ENCODE peak calls at places on chromosomes 16 and 17, in six cellular contexts. One of them, this sample, is unnamed.

GRCh38 chr16:4682616-4683254 is 10.6 kb upstream of the NUDT16L1 start:
- DNase-seq in A549: no peak
- DNase-seq in BJ: no peak
- DNase-seq in CD4-positive, alpha-beta memory T cell: no peak
- DNase-seq in AG04450: no peak
- DNase-seq in fibroblast of villous mesenchyme: peak
- DNase-seq in this sample: no peak

GRCh38 chr17:6079155-6079554 is 9.0 kb downstream of the WSCD1 start:
- DNase-seq in A549: no peak
- DNase-seq in BJ: no peak
- DNase-seq in CD4-positive, alpha-beta memory T cell: no peak
- DNase-seq in AG04450: no peak
- DNase-seq in fibroblast of villous mesenchyme: no peak
- DNase-seq in this sample: no peak

GRCh38 chr16:85649978-85650863 is 37.1 kb downstream of the GSE1 start:
- DNase-seq in A549: no peak
- DNase-seq in BJ: no peak
- DNase-seq in CD4-positive, alpha-beta memory T cell: no peak
- DNase-seq in AG04450: no peak
- DNase-seq in fibroblast of villous mesenchyme: no peak
- DNase-seq in this sample: no peak

GRCh38 chr17:2190014-2190413 is 113.6 kb downstream of the SMG6 start:
- DNase-seq in A549: no peak
- DNase-seq in BJ: no peak
- DNase-seq in CD4-positive, alpha-beta memory T cell: no peak
- DNase-seq in AG04450: no peak
- DNase-seq in fibroblast of villous mesenchyme: peak
- DNase-seq in this sample: no peak

GRCh38 chr17:37713028-37713431 is 31.8 kb downstream of the HNF1B start:
- DNase-seq in A549: no peak
- DNase-seq in BJ: no peak
- DNase-seq in CD4-positive, alpha-beta memory T cell: no peak
- DNase-seq in AG04450: no peak
- DNase-seq in fibroblast of villous mesenchyme: no peak
- DNase-seq in this sample: no peak

GRCh38 chr17:80720624-80721577 is 176.3 kb downstream of the RPTOR start:
- DNase-seq in A549: peak
- DNase-seq in BJ: no peak
- DNase-seq in CD4-positive, alpha-beta memory T cell: peak
- DNase-seq in AG04450: no peak
- DNase-seq in fibroblast of villous mesenchyme: peak
- DNase-seq in this sample: peak

GRCh38 chr17:2057130-2057713 is 2.3 kb downstream of the HIC1 start:
- DNase-seq in A549: no peak
- DNase-seq in BJ: no peak
- DNase-seq in CD4-positive, alpha-beta memory T cell: no peak
- DNase-seq in AG04450: no peak
- DNase-seq in fibroblast of villous mesenchyme: no peak
- DNase-seq in this sample: no peak

GRCh38 chr17:57293077-57293476 is 36.8 kb downstream of the MSI2 start:
- DNase-seq in A549: no peak
- DNase-seq in BJ: no peak
- DNase-seq in CD4-positive, alpha-beta memory T cell: no peak
- DNase-seq in AG04450: no peak
- DNase-seq in fibroblast of villous mesenchyme: no peak
- DNase-seq in this sample: no peak

GRCh38 chr17:79002796-79003593 is 6.6 kb downstream of the CANT1 start:
- DNase-seq in A549: no peak
- DNase-seq in BJ: no peak
- DNase-seq in CD4-positive, alpha-beta memory T cell: no peak
- DNase-seq in AG04450: no peak
- DNase-seq in fibroblast of villous mesenchyme: no peak
- DNase-seq in this sample: no peak

GRCh38 chr16:57479422-57480126 is 6.7 kb downstream of the DOK4 start:
- DNase-seq in A549: no peak
- DNase-seq in BJ: no peak
- DNase-seq in CD4-positive, alpha-beta memory T cell: no peak
- DNase-seq in AG04450: no peak
- DNase-seq in fibroblast of villous mesenchyme: peak
- DNase-seq in this sample: no peak

GRCh38 chr16:79099701-79100100 is 500.8 kb downstream of the MAF start:
- DNase-seq in A549: no peak
- DNase-seq in BJ: no peak
- DNase-seq in CD4-positive, alpha-beta memory T cell: no peak
- DNase-seq in AG04450: no peak
- DNase-seq in fibroblast of villous mesenchyme: no peak
- DNase-seq in this sample: no peak

GRCh38 chr17:80414508-80414802 is 512 bp upstream of the ENDOV start:
- DNase-seq in A549: no peak
- DNase-seq in BJ: no peak
- DNase-seq in CD4-positive, alpha-beta memory T cell: no peak
- DNase-seq in AG04450: no peak
- DNase-seq in fibroblast of villous mesenchyme: no peak
- DNase-seq in this sample: no peak

GRCh38 chr17:75812096-75813001 is 27.7 kb downstream of the UNK start:
- DNase-seq in A549: no peak
- DNase-seq in BJ: no peak
- DNase-seq in CD4-positive, alpha-beta memory T cell: no peak
- DNase-seq in AG04450: no peak
- DNase-seq in fibroblast of villous mesenchyme: no peak
- DNase-seq in this sample: no peak

GRCh38 chr17:19470529-19471261 is 59.7 kb downstream of the RNF112 start:
- DNase-seq in A549: no peak
- DNase-seq in BJ: peak
- DNase-seq in CD4-positive, alpha-beta memory T cell: no peak
- DNase-seq in AG04450: peak
- DNase-seq in fibroblast of villous mesenchyme: peak
- DNase-seq in this sample: no peak

GRCh38 chr16:11583889-11584565 is 2.7 kb downstream of the LITAF start:
- DNase-seq in A549: no peak
- DNase-seq in BJ: no peak
- DNase-seq in CD4-positive, alpha-beta memory T cell: no peak
- DNase-seq in AG04450: no peak
- DNase-seq in fibroblast of villous mesenchyme: no peak
- DNase-seq in this sample: no peak

GRCh38 chr17:35119370-35120185 is at the start of gene RAD51D:
- DNase-seq in A549: peak
- DNase-seq in BJ: no peak
- DNase-seq in CD4-positive, alpha-beta memory T cell: peak
- DNase-seq in AG04450: peak
- DNase-seq in fibroblast of villous mesenchyme: peak
- DNase-seq in this sample: peak

GRCh38 chr16:3295783-3296182 is 9.4 kb downstream of the TIGD7 start:
- DNase-seq in A549: no peak
- DNase-seq in BJ: no peak
- DNase-seq in CD4-positive, alpha-beta memory T cell: no peak
- DNase-seq in AG04450: no peak
- DNase-seq in fibroblast of villous mesenchyme: no peak
- DNase-seq in this sample: no peak

GRCh38 chr17:73987395-73987794 is 216.1 kb upstream of the RPL38 start:
- DNase-seq in A549: no peak
- DNase-seq in BJ: no peak
- DNase-seq in CD4-positive, alpha-beta memory T cell: no peak
- DNase-seq in AG04450: no peak
- DNase-seq in fibroblast of villous mesenchyme: no peak
- DNase-seq in this sample: no peak

GRCh38 chr16:58001781-58002410 is 689 bp downstream of the USB1 start:
- DNase-seq in A549: no peak
- DNase-seq in BJ: no peak
- DNase-seq in CD4-positive, alpha-beta memory T cell: no peak
- DNase-seq in AG04450: no peak
- DNase-seq in fibroblast of villous mesenchyme: no peak
- DNase-seq in this sample: no peak

GRCh38 chr17:73030501-73030911 is 62.0 kb downstream of the SLC39A11 start:
- DNase-seq in A549: no peak
- DNase-seq in BJ: no peak
- DNase-seq in CD4-positive, alpha-beta memory T cell: no peak
- DNase-seq in AG04450: no peak
- DNase-seq in fibroblast of villous mesenchyme: no peak
- DNase-seq in this sample: no peak

GRCh38 chr16:83807327-83807709 is 460 bp upstream of the HSBP1 start:
- DNase-seq in A549: no peak
- DNase-seq in BJ: no peak
- DNase-seq in CD4-positive, alpha-beta memory T cell: no peak
- DNase-seq in AG04450: no peak
- DNase-seq in fibroblast of villous mesenchyme: no peak
- DNase-seq in this sample: no peak
- H3K4me3 ChIP-seq in A549: peak
- H3K4me3 ChIP-seq in BJ: no peak
- H3K4me3 ChIP-seq in CD4-positive, alpha-beta memory T cell: peak
- H3K4me3 ChIP-seq in AG04450: no peak
- H3K4me3 ChIP-seq in fibroblast of villous mesenchyme: peak
- H3K4me3 ChIP-seq in this sample: peak

GRCh38 chr17:50274945-50275221 is 617 bp downstream of the TMEM92 start:
- DNase-seq in A549: no peak
- DNase-seq in BJ: no peak
- DNase-seq in CD4-positive, alpha-beta memory T cell: no peak
- DNase-seq in AG04450: no peak
- DNase-seq in fibroblast of villous mesenchyme: no peak
- DNase-seq in this sample: no peak
- H3K4me3 ChIP-seq in A549: peak
- H3K4me3 ChIP-seq in BJ: no peak
- H3K4me3 ChIP-seq in CD4-positive, alpha-beta memory T cell: no peak
- H3K4me3 ChIP-seq in AG04450: no peak
- H3K4me3 ChIP-seq in fibroblast of villous mesenchyme: no peak
- H3K4me3 ChIP-seq in this sample: no peak

GRCh38 chr16:69133555-69133954 is 1.1 kb downstream of the UTP4 start:
- DNase-seq in A549: no peak
- DNase-seq in BJ: no peak
- DNase-seq in CD4-positive, alpha-beta memory T cell: no peak
- DNase-seq in AG04450: no peak
- DNase-seq in fibroblast of villous mesenchyme: no peak
- DNase-seq in this sample: peak
- H3K4me3 ChIP-seq in A549: peak
- H3K4me3 ChIP-seq in BJ: peak
- H3K4me3 ChIP-seq in CD4-positive, alpha-beta memory T cell: peak
- H3K4me3 ChIP-seq in AG04450: peak
- H3K4me3 ChIP-seq in fibroblast of villous mesenchyme: peak
- H3K4me3 ChIP-seq in this sample: peak

GRCh38 chr16:24132797-24133155 is 123.4 kb upstream of the CACNG3 start:
- DNase-seq in A549: no peak
- DNase-seq in BJ: no peak
- DNase-seq in CD4-positive, alpha-beta memory T cell: no peak
- DNase-seq in AG04450: no peak
- DNase-seq in fibroblast of villous mesenchyme: no peak
- DNase-seq in this sample: no peak
- H3K4me3 ChIP-seq in A549: no peak
- H3K4me3 ChIP-seq in BJ: no peak
- H3K4me3 ChIP-seq in CD4-positive, alpha-beta memory T cell: no peak
- H3K4me3 ChIP-seq in AG04450: no peak
- H3K4me3 ChIP-seq in fibroblast of villous mesenchyme: no peak
- H3K4me3 ChIP-seq in this sample: no peak

This sample was measured in Jurkat, Clone E6-1.